ENCODE peak calls at places on chromosomes 3 and 15, in five cellular contexts. X is mammary epithelial cell, A is HAP-1, H is SJCRH30, T is ovary. J is an unnamed sample.

GRCh38 chr3:54859204-54859603 is 68.7 kb downstream of the LRTM1 start:
- DNase-seq in X (peak; percentile 81), A (no peak), H (no peak), T (no peak), J (no peak)

GRCh38 chr15:57235865-57236264 is 140.4 kb upstream of the CGNL1 start:
- DNase-seq in X (no peak), A (peak; percentile 84), H (peak; percentile 74), T (no peak), J (no peak)

GRCh38 chr15:31344824-31345605 is 18.4 kb downstream of the KLF13 start:
- DNase-seq in X (no peak), A (peak; percentile 24), H (no peak), T (no peak), J (peak; percentile 71)

GRCh38 chr3:21654241-21654640 is 96.8 kb downstream of the ZNF385D start:
- DNase-seq in X (no peak), A (no peak), H (no peak), T (no peak), J (no peak)

GRCh38 chr15:78035319-78035718 is 42.2 kb downstream of the TBC1D2B start:
- DNase-seq in X (no peak), A (no peak), H (no peak), T (no peak), J (no peak)

GRCh38 chr3:55765398-55765797 is 278.3 kb upstream of the WNT5A start:
- DNase-seq in X (no peak), A (no peak), H (no peak), T (no peak), J (no peak)

GRCh38 chr3:194757629-194758028 is 71.9 kb downstream of the FAM43A start:
- DNase-seq in X (no peak), A (no peak), H (no peak), T (no peak), J (no peak)

GRCh38 chr3:17891139-17891850 is 148.9 kb upstream of the TBC1D5 start:
- DNase-seq in X (peak; percentile 23), A (no peak), H (no peak), T (no peak), J (no peak)

GRCh38 chr15:98722645-98723044 is 74.3 kb downstream of the IGF1R start:
- DNase-seq in X (no peak), A (no peak), H (no peak), T (no peak), J (no peak)

GRCh38 chr15:98722209-98722608 is 73.9 kb downstream of the IGF1R start:
- DNase-seq in X (no peak), A (no peak), H (no peak), T (no peak), J (no peak)

GRCh38 chr15:98720036-98720435 is 71.7 kb downstream of the IGF1R start:
- DNase-seq in X (no peak), A (peak; percentile 71), H (no peak), T (no peak), J (no peak)

GRCh38 chr15:98720577-98720976 is 72.2 kb downstream of the IGF1R start:
- DNase-seq in X (no peak), A (no peak), H (no peak), T (no peak), J (no peak)

GRCh38 chr15:98721166-98721565 is 72.8 kb downstream of the IGF1R start:
- DNase-seq in X (no peak), A (no peak), H (no peak), T (no peak), J (no peak)
- H3K4me1 ChIP-seq in X (peaks cover 22% of the 10 kb centered on the region), A (peaks cover 51% of the 10 kb centered on the region), H (peaks cover 40% of the 10 kb centered on the region), T (peaks cover 21% of the 10 kb centered on the region), J (peaks cover 41% of the 10 kb centered on the region)

DNA sequence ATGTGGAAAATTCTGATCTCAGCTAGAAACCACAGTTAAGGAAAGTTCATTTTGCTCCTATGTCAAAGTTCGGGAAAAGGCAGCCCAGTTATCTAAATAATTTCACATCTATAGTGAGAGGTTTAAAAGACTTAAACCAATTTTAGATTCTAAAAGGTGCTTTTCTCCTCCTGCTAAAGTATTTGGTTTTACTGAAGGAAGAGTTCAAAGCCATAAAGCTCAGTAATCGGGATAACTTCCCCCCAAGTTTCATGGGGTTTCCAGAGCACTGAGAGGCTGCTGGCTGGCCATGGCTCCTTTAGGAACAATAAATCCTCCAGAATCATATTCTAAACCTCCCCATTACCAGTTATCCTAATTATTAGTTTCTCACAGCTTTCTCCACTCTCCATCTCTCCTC is 38.2 kb downstream of the ZIC4 start:
- DNase-seq in X (no peak), A (no peak), H (no peak), T (no peak), J (no peak)
- H3K27me3 ChIP-seq in X (peaks cover 56% of the 10 kb centered on the region), A (peaks cover 61% of the 10 kb centered on the region), H (no peaks in the 10 kb centered on the region), T (no peaks in the 10 kb centered on the region), J (peaks cover 81% of the 10 kb centered on the region)

GRCh38 chr15:38558714-38559059 is 5.9 kb downstream of the RASGRP1 start:
- DNase-seq in X (no peak), A (no peak), H (no peak), T (no peak), J (no peak)
- H3K4me3 ChIP-seq in X (no peak overlapping the region), A (no peak overlapping the region), H (no peak overlapping the region), T (no peak overlapping the region), J (no peak overlapping the region)

DNA sequence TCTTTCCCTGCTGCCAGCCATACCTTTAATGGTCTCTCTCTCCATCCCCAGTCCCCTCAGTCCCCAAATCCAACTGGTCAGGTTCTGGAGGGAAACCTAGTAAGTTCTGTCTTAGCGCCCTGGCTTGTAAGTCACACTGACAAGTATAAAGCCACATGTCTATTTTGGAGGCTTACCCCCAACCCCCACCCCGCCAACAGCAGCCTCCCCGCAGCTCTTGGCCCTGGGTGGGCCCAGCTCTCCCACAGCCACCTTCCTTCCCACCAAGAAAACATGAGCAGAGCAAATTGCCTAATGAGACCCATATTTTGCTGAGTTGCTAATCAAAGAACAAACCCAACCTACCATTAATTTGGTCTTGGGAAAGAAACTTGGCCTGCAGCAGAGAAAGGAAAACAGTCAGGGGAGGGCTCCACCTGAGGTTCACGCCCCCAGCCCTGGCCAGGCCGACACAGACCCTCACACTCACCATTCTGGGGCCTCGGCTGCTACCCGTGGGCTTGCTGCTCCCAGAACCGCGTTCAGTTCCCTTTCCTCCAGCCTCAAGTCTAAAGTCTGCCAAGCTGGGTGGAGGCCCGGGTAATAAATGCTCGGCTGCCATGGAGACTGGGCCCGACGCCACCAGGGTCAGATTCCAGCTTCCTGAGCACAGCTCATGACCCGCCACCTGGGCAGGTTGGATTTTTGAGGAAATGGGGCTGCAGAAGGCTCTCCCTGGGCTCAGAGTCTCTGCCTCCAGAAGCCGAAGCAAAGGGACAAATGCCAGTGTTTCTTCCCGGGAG is at the start of gene CALML4:
- DNase-seq in X (no peak), A (no peak), H (no peak), T (peak; percentile 81), J (peak; percentile 74)
- H3K4me1 ChIP-seq in X (peaks cover 4% of the 10 kb centered on the region), A (peaks cover 28% of the 10 kb centered on the region), H (no peaks in the 10 kb centered on the region), T (peaks cover 14% of the 10 kb centered on the region), J (peaks cover 36% of the 10 kb centered on the region)

DNA sequence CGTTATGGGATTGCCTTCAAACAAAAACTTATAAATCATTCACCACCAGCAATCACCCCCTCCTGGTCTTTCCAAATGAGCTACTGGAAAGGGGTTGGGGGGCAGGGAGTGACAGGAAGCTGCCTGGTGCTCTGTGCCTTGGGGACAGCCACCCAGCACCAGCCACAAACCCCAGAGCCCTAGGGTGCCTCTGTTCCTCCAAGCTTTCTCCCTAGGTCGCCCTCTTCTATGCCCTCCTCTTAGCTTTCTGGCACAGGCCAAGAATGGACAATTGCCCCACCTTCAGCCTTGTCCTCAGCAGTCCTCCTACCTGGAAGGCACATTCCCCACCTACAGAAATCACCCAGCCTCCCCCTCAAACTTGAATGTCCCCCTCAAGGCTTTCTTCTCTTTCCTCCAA is 3.3 kb downstream of the OXTR start:
- DNase-seq in X (no peak), A (no peak), H (no peak), T (no peak), J (no peak)
- H3K27me3 ChIP-seq in X (no peaks in the 10 kb centered on the region), A (no peaks in the 10 kb centered on the region), H (no peaks in the 10 kb centered on the region), T (no peaks in the 10 kb centered on the region), J (peaks cover 40% of the 10 kb centered on the region)

J was measured in lower lobe of right lung.